ENCODE peak calls at places on chromosome 18, in ten cellular contexts. J is NCI-H510A treated with DMSO at 0.1 percent for 48 hours; T is NCI-H2029; Q is left colon; X is KG1; O is tibial artery; V is amygdala; A is activated CD4-positive, alpha-beta T cell treated with anti-CD3 and anti-CD28 coated beads for 48 hours; W is effector CD4-positive, alpha-beta T cell; D is stimulated activated CD4-positive, alpha-beta T cell treated with anti-CD3 and anti-CD28 coated beads, Interleukin-4, amount 100 ng/mL, for 48 hours. B is an unnamed sample.

GRCh38 chr18:46294325-46294724 is 190.1 kb downstream of the HAUS1 start:
- DNase-seq in J (no peak), T (no peak), Q (no peak), X (no peak), O (no peak), V (no peak), A (no peak), W (no peak), D (no peak), B (no peak)

GRCh38 chr18:13615432-13615861 is 110.9 kb downstream of the FAM210A start:
- DNase-seq in J (no peak), T (no peak), Q (no peak), X (no peak), O (no peak), V (no peak), A (peak; percentile 28), W (no peak), D (no peak), B (no peak)

GRCh38 chr18:41660654-41661053 is 294.4 kb upstream of the PIK3C3 start:
- DNase-seq in J (no peak), T (no peak), Q (no peak), X (no peak), O (no peak), V (no peak), A (no peak), W (no peak), D (no peak), B (no peak)

GRCh38 chr18:24491882-24492281 is 31.4 kb downstream of the HRH4 start:
- DNase-seq in J (peak; percentile 37), T (no peak), Q (no peak), X (no peak), O (no peak), V (no peak), A (peak; percentile 20), W (no peak), D (no peak), B (no peak)

GRCh38 chr18:58754544-58755068 is 83.3 kb downstream of the MALT1 start:
- DNase-seq in J (no peak), T (no peak), Q (peak; percentile 19), X (no peak), O (peak; percentile 27), V (no peak), A (no peak), W (no peak), D (no peak), B (peak; percentile 86)

GRCh38 chr18:44793186-44793585 is 112.5 kb downstream of the SETBP1 start:
- DNase-seq in J (no peak), T (no peak), Q (no peak), X (no peak), O (no peak), V (no peak), A (no peak), W (no peak), D (no peak), B (no peak)

GRCh38 chr18:79924814-79925655 is 26.4 kb downstream of the SLC66A2 start:
- DNase-seq in J (no peak), T (no peak), Q (peak; percentile 2), X (no peak), O (peak; percentile 12), V (no peak), A (no peak), W (no peak), D (no peak), B (no peak)

GRCh38 chr18:2240311-2240705 is 331.0 kb downstream of the METTL4 start:
- DNase-seq in J (no peak), T (no peak), Q (no peak), X (no peak), O (no peak), V (no peak), A (no peak), W (no peak), D (no peak), B (no peak)

GRCh38 chr18:50982802-50983179 is 15.0 kb downstream of the ELAC1 start:
- DNase-seq in J (no peak), T (no peak), Q (no peak), X (no peak), O (no peak), V (no peak), A (no peak), W (no peak), D (no peak), B (no peak)

GRCh38 chr18:65567372-65567771 is 183.4 kb upstream of the CDH7 start:
- DNase-seq in J (peak; percentile 65), T (no peak), Q (no peak), X (no peak), O (no peak), V (no peak), A (no peak), W (no peak), D (no peak), B (peak; percentile 20)

GRCh38 chr18:2906522-2907458 is 60.0 kb downstream of the EMILIN2 start:
- DNase-seq in J (peak; percentile 28), T (no peak), Q (peak; percentile 74), X (no peak), O (no peak), V (no peak), A (peak; percentile 63), W (peak; percentile 37), D (peak; percentile 39), B (no peak)

GRCh38 chr18:9890957-9891356 is 5.2 kb downstream of the TXNDC2 start:
- DNase-seq in J (no peak), T (no peak), Q (no peak), X (no peak), O (no peak), V (no peak), A (no peak), W (no peak), D (no peak), B (no peak)

GRCh38 chr18:69883781-69884180 is 63.9 kb downstream of the CD226 start:
- DNase-seq in J (no peak), T (no peak), Q (no peak), X (no peak), O (no peak), V (no peak), A (no peak), W (no peak), D (no peak), B (no peak)

GRCh38 chr18:12639990-12640880 is 17.7 kb downstream of the SPIRE1 start:
- DNase-seq in J (no peak), T (no peak), Q (no peak), X (no peak), O (no peak), V (no peak), A (no peak), W (no peak), D (no peak), B (no peak)

B was measured in GF-D8.